ENCODE peak calls at places on chromosomes 4 and X, in seven cellular contexts. W, A, L, B, V, U and D are unnamed samples.

GRCh38 chr4:1207157-1207470 is 34.7 kb upstream of the SPON2 start:
- DNase-seq in W (no peak), A (no peak), L (no peak), B (no peak), V (no peak), U (peak), D (no peak)

GRCh38 chr4:151266542-151266941 is 10.4 kb upstream of the PRSS48 start:
- DNase-seq in W (no peak), A (no peak), L (no peak), B (no peak), V (no peak), U (no peak), D (no peak)

GRCh38 chrX:104742345-104742744 is 176.3 kb downstream of the IL1RAPL2 start:
- DNase-seq in W (no peak), A (no peak), L (no peak), B (no peak), V (no peak), U (no peak), D (no peak)

GRCh38 chr4:150479665-150480064 is 102.3 kb upstream of the MAB21L2 start:
- DNase-seq in W (no peak), A (no peak), L (no peak), B (no peak), V (no peak), U (no peak), D (no peak)

GRCh38 chr4:41644288-41644914 is 104.1 kb downstream of the PHOX2B start:
- DNase-seq in W (no peak), A (peak), L (peak), B (peak), V (peak), U (peak), D (no peak)

GRCh38 chr4:102219143-102219542 is 126.1 kb downstream of the SLC39A8 start:
- DNase-seq in W (no peak), A (no peak), L (no peak), B (no peak), V (no peak), U (no peak), D (no peak)

GRCh38 chr4:114178392-114178791 is 198.9 kb upstream of the ARSJ start:
- DNase-seq in W (no peak), A (no peak), L (no peak), B (no peak), V (no peak), U (no peak), D (no peak)

GRCh38 chrX:117743469-117744251 is 372.9 kb downstream of the KLHL13 start:
- DNase-seq in W (no peak), A (no peak), L (no peak), B (peak), V (peak), U (no peak), D (no peak)

GRCh38 chr4:122456228-122457106 is at the start of gene IL2:
- DNase-seq in W (no peak), A (no peak), L (no peak), B (no peak), V (no peak), U (no peak), D (no peak)

GRCh38 chrX:41875142-41875541 is 48.2 kb downstream of the CASK start:
- DNase-seq in W (no peak), A (no peak), L (no peak), B (no peak), V (no peak), U (no peak), D (no peak)

GRCh38 chrX:74119016-74119910 is 184.7 kb upstream of the ZCCHC13 start:
- DNase-seq in W (no peak), A (no peak), L (no peak), B (no peak), V (no peak), U (no peak), D (no peak)

GRCh38 chr4:53459548-53459947 is 82.1 kb downstream of the FIP1L1 start:
- DNase-seq in W (no peak), A (no peak), L (no peak), B (no peak), V (peak), U (no peak), D (no peak)

GRCh38 chrX:132638313-132638712 is 149.5 kb upstream of the MBNL3 start:
- DNase-seq in W (no peak), A (no peak), L (no peak), B (no peak), V (no peak), U (no peak), D (no peak)

GRCh38 chr4:78220283-78220682 is 163.2 kb downstream of the FRAS1 start:
- DNase-seq in W (no peak), A (no peak), L (no peak), B (no peak), V (peak), U (no peak), D (no peak)

GRCh38 chrX:43148305-43148704 is 370.3 kb upstream of the PPP1R2C start:
- DNase-seq in W (no peak), A (no peak), L (no peak), B (no peak), V (no peak), U (no peak), D (no peak)

GRCh38 chrX:55041514-55041913 is 10.7 kb upstream of the ALAS2 start:
- DNase-seq in W (no peak), A (no peak), L (no peak), B (no peak), V (no peak), U (no peak), D (no peak)

GRCh38 chr4:185256444-185256843 is 47.0 kb downstream of the SNX25 start:
- DNase-seq in W (no peak), A (no peak), L (no peak), B (no peak), V (no peak), U (no peak), D (no peak)

DNA sequence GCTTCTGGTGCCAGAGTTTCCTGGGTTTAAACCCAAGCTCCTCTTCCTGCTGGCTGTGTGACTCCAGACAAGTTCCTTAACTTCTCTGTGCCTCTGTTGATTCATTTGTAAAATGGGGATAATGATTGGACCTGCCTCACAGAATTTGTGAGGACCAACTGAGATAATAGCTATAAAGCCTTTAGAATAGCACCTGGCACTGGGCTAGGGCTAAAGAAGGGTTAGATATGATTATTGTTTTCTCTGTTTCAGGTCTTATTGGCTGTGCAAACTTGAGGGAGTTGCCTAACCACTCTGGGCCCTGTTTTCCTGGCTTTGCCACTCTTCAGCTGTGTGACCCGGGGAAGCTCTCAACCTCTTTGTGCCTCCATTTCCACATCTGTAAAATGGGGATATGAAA is 37.8 kb downstream of the LGI2 start:
- DNase-seq in W (no peak), A (no peak), L (no peak), B (no peak), V (no peak), U (no peak), D (no peak)
- TF ChIP-seq TAF1 in W (no peak), A (no peak), L (no peak), B (no peak), V (no peak), U (no peak), D (no peak)

GRCh38 chr4:29005838-29006237 is 1714.3 kb upstream of the PCDH7 start:
- DNase-seq in W (no peak), A (no peak), L (no peak), B (no peak), V (no peak), U (no peak), D (no peak)

DNA sequence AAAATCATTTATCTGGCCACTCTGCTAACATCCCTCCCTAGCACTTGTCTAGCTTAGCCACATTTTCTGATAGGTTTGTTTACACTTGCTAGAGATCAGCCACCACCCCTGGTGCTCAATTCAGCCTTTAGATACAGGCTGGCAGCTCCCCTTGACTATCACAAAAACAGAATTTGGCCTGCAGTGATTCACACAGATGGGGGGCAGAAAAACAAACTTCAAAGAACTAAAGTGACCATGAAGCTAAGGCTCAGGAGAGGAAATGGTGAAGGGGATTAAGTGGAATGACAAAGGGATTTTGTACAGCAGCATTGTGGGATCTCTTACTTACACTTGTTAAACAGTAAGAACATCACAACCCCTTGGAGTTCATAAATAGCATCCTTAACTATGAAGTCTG is 1718.0 kb upstream of the PCDH7 start:
- DNase-seq in W (no peak), A (no peak), L (no peak), B (no peak), V (no peak), U (no peak), D (no peak)
- TF ChIP-seq TAF1 in W (no peak), A (no peak), L (no peak), B (no peak), V (no peak), U (no peak), D (no peak)

GRCh38 chr4:22477794-22478182 is 38.1 kb downstream of the ADGRA3 start:
- DNase-seq in W (no peak), A (no peak), L (no peak), B (no peak), V (no peak), U (no peak), D (no peak)
- TF ChIP-seq TAF1 in W (no peak), A (no peak), L (no peak), B (no peak), V (no peak), U (no peak), D (no peak)

GRCh38 chr4:48360966-48361470 is 19.7 kb downstream of the SLAIN2 start:
- DNase-seq in W (no peak), A (no peak), L (no peak), B (no peak), V (no peak), U (no peak), D (no peak)

DNA sequence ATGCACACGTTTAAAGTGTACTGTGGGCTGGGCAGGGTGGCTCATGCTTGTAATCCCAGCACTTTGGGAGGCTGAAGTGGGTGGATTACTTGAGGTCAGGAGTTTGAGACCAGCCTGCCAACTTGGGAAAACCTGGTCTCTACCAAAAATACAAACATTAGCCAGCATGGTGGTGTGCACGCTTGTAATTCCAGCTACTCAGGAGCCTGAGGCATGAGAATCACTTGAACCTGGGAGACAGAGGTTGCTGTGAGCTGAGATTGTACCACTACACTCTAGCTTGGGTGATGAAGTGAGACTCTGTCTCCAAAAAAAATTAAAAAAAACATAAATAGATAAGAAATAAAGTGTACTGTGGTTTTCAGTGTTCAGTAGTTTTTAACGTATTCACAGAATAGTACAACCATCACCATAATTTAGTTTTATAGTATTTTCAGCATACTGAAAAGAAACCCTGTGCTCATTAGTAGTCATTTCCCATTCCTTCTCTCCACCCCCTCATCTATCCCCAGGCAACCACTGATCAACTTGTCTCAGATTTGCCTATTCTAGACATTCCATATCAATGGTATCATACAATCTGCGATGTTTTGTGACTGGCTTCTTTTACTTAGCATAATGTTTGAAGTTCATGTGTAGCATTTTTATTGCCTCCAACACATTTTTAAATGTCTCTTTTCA is 19.1 kb downstream of the SLAIN2 start:
- DNase-seq in W (no peak), A (no peak), L (no peak), B (no peak), V (no peak), U (no peak), D (no peak)
- TF ChIP-seq TAF1 in W (no peak), A (no peak), L (no peak), B (no peak), V (no peak), U (no peak), D (no peak)

GRCh38 chr4:70559216-70559830 is 32.7 kb upstream of the AMBN start:
- DNase-seq in W (no peak), A (peak), L (peak), B (peak), V (peak), U (peak), D (peak)
- TF ChIP-seq TAF1 in W (no peak), A (no peak), L (no peak), B (no peak), V (no peak), U (no peak), D (no peak)

GRCh38 chrX:115679460-115679859 is 118.5 kb downstream of the PLS3 start:
- DNase-seq in W (no peak), A (no peak), L (peak), B (peak), V (peak), U (no peak), D (no peak)
- TF ChIP-seq TAF1 in W (no peak), A (no peak), L (no peak), B (no peak), V (no peak), U (no peak), D (no peak)